ENCODE peak calls at places on chromosome 18, in seven cellular contexts. G, T, Y, Q, I, M and D are unnamed samples.

GRCh38 chr18:12411456-12411855 is 3.7 kb downstream of the PRELID3A start:
- DNase-seq in M (no peak), T (no peak), Q (no peak), Y (no peak), I (no peak), G (no peak), D (no peak)

GRCh38 chr18:70004698-70005097 is 57.0 kb upstream of the CD226 start:
- DNase-seq in Q (no peak), G (no peak), M (no peak), I (no peak), T (no peak), Y (peak), D (no peak)

GRCh38 chr18:14221689-14222088 is 89.5 kb upstream of the ZNF519 start:
- DNase-seq in Y (no peak), G (no peak), I (no peak), M (peak), T (no peak), Q (no peak), D (no peak)

GRCh38 chr18:78407456-78407823 is 572.2 kb upstream of the SALL3 start:
- DNase-seq in G (peak), I (no peak), T (no peak), Q (no peak), M (no peak), Y (no peak), D (peak)

GRCh38 chr18:39191931-39192330 is 1626.3 kb upstream of the CELF4 start:
- DNase-seq in I (no peak), M (no peak), T (no peak), Q (peak), G (no peak), Y (no peak), D (no peak)

GRCh38 chr18:60910534-60910933 is 422.7 kb upstream of the CDH20 start:
- DNase-seq in Q (no peak), I (no peak), G (no peak), Y (peak), M (no peak), T (no peak), D (no peak)

GRCh38 chr18:54787616-54788015 is 40.7 kb upstream of the RAB27B start:
- DNase-seq in M (peak), Y (no peak), G (no peak), T (no peak), I (no peak), Q (no peak), D (no peak)

GRCh38 chr18:76446746-76447267 is 48.2 kb downstream of the ZNF516 start:
- DNase-seq in Q (no peak), T (no peak), I (no peak), Y (no peak), M (peak), G (no peak), D (no peak)

GRCh38 chr18:54532222-54532621 is 58.8 kb upstream of the DYNAP start:
- DNase-seq in I (no peak), Q (no peak), M (no peak), Y (no peak), G (no peak), T (no peak), D (no peak)

GRCh38 chr18:22194151-22194598 is 24.8 kb downstream of the GATA6 start:
- DNase-seq in G (no peak), T (no peak), Y (no peak), Q (peak), M (no peak), I (no peak), D (peak)

GRCh38 chr18:58129019-58129374 is 85.0 kb downstream of the NEDD4L start:
- DNase-seq in I (no peak), Y (no peak), Q (no peak), T (no peak), G (no peak), M (no peak), D (peak)

GRCh38 chr18:35513181-35513932 is 15.6 kb upstream of the INO80C start:
- DNase-seq in G (no peak), Y (peak), Q (peak), I (no peak), T (no peak), M (peak), D (peak)

GRCh38 chr18:34595673-34596072 is 114.4 kb upstream of the DTNA start:
- DNase-seq in Y (peak), M (no peak), T (no peak), Q (no peak), G (no peak), I (no peak), D (no peak)

GRCh38 chr18:66344227-66344626 is 259.7 kb downstream of the CDH19 start:
- DNase-seq in I (no peak), T (no peak), M (no peak), Q (peak), G (no peak), Y (no peak), D (no peak)

GRCh38 chr18:70019136-70019535 is 71.5 kb upstream of the CD226 start:
- DNase-seq in G (no peak), T (no peak), Q (peak), I (no peak), Y (no peak), M (no peak), D (no peak)

GRCh38 chr18:62967089-62967488 is 251.7 kb downstream of the PHLPP1 start:
- DNase-seq in M (no peak), T (no peak), Y (no peak), G (no peak), I (no peak), Q (no peak), D (no peak)

GRCh38 chr18:60202702-60203101 is 169.9 kb downstream of the MC4R start:
- DNase-seq in M (no peak), I (no peak), Q (no peak), G (no peak), Y (no peak), T (no peak), D (no peak)